ENCODE peak calls at places on chromosome 1, in five cellular contexts. One of them, this sample, is unnamed.

GRCh38 chr1:73943270-73943669 is 254.7 kb downstream of the LRRIQ3 start:
- DNase-seq in fibroblast of lung: no peak
- DNase-seq in stomach: no peak
- DNase-seq in psoas muscle: no peak
- DNase-seq in endodermal cell: peak; percentile 40
- DNase-seq in this sample: no peak

GRCh38 chr1:170445096-170445495 is 86.9 kb upstream of the GORAB start:
- DNase-seq in fibroblast of lung: peak; percentile 87
- DNase-seq in stomach: no peak
- DNase-seq in psoas muscle: no peak
- DNase-seq in endodermal cell: no peak
- DNase-seq in this sample: no peak

GRCh38 chr1:43404353-43404752 is 14.7 kb downstream of the SZT2 start:
- DNase-seq in fibroblast of lung: no peak
- DNase-seq in stomach: no peak
- DNase-seq in psoas muscle: no peak
- DNase-seq in endodermal cell: no peak
- DNase-seq in this sample: no peak

GRCh38 chr1:3614755-3615742 is 3.7 kb upstream of the MEGF6 start:
- DNase-seq in fibroblast of lung: no peak
- DNase-seq in stomach: peak; percentile 30
- DNase-seq in psoas muscle: no peak
- DNase-seq in endodermal cell: peak; percentile 86
- DNase-seq in this sample: no peak

GRCh38 chr1:54439550-54440223 is 33.5 kb upstream of the SSBP3 start:
- DNase-seq in fibroblast of lung: no peak
- DNase-seq in stomach: no peak
- DNase-seq in psoas muscle: no peak
- DNase-seq in endodermal cell: no peak
- DNase-seq in this sample: no peak

GRCh38 chr1:1038694-1039093 is 18.8 kb downstream of the AGRN start:
- DNase-seq in fibroblast of lung: no peak
- DNase-seq in stomach: no peak
- DNase-seq in psoas muscle: no peak
- DNase-seq in endodermal cell: no peak
- DNase-seq in this sample: no peak

GRCh38 chr1:45876000-45876399 is 72.6 kb downstream of the MAST2 start:
- DNase-seq in fibroblast of lung: no peak
- DNase-seq in stomach: no peak
- DNase-seq in psoas muscle: no peak
- DNase-seq in endodermal cell: no peak
- DNase-seq in this sample: no peak

GRCh38 chr1:116067564-116067887 is 43.7 kb upstream of the MAB21L3 start:
- DNase-seq in fibroblast of lung: peak; percentile 97
- DNase-seq in stomach: no peak
- DNase-seq in psoas muscle: peak; percentile 43
- DNase-seq in endodermal cell: no peak
- DNase-seq in this sample: no peak

GRCh38 chr1:77513839-77514763 is 168.4 kb downstream of the ZZZ3 start:
- DNase-seq in fibroblast of lung: peak; percentile 79
- DNase-seq in stomach: no peak
- DNase-seq in psoas muscle: no peak
- DNase-seq in endodermal cell: peak; percentile 63
- DNase-seq in this sample: no peak

GRCh38 chr1:77509898-77510297 is 172.6 kb downstream of the ZZZ3 start:
- DNase-seq in fibroblast of lung: no peak
- DNase-seq in stomach: no peak
- DNase-seq in psoas muscle: no peak
- DNase-seq in endodermal cell: no peak
- DNase-seq in this sample: no peak

GRCh38 chr1:77516106-77516505 is 166.4 kb downstream of the ZZZ3 start:
- DNase-seq in fibroblast of lung: no peak
- DNase-seq in stomach: no peak
- DNase-seq in psoas muscle: no peak
- DNase-seq in endodermal cell: no peak
- DNase-seq in this sample: no peak

GRCh38 chr1:77511440-77511840 is 171.0 kb downstream of the ZZZ3 start:
- DNase-seq in fibroblast of lung: peak; percentile 53
- DNase-seq in stomach: no peak
- DNase-seq in psoas muscle: no peak
- DNase-seq in endodermal cell: no peak
- DNase-seq in this sample: no peak

DNA sequence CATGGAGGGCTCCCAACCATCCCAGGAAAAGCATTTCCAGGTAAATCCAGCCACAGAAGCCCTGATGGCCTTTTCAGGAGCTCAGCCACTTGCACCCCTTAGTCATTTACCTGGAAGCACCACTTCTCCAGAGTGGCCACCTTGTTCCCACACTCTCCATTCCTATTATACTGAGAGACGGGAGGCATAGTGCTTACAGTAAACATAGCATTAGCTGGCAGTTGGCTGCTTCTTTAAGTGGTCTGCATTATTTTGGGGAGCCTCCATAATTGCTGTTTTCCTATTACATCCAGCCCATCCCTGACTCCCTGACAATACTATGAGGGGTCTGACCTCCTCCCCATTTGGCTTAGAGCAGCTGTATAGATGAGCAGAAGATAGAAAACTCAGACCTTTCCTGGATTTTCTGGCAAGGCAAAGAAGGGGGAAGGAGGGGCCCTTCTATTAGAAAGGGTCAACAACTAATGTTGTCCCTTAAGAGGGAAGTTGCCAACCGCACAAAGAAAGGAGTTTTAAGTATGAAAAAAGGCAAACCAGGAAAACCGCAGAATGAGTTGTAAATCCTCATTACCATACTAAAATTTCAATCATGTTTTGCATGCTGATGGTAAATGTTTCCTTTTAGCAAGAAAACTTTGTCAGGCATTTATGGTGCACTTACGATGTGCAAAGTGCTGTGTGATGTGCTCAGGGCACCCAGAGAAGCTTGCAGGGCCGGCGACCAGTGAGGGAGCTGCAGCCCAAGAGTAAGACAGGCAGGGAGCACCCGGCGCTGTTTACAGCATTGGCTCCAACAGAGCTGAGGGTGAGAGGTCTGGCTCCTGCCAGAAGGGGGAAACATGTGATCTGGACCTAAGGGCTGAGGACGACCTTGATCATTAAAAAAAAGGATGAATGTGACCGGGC is 167.3 kb downstream of the ZZZ3 start:
- DNase-seq in fibroblast of lung: peak; percentile 63
- DNase-seq in stomach: no peak
- DNase-seq in psoas muscle: no peak
- DNase-seq in endodermal cell: peak; percentile 90
- DNase-seq in this sample: peak; percentile 34
- TF ChIP-seq CTCF in fibroblast of lung: no peak
- TF ChIP-seq CTCF in stomach: no peak
- TF ChIP-seq CTCF in psoas muscle: no peak
- TF ChIP-seq CTCF in endodermal cell: peak; percentile 70
- TF ChIP-seq CTCF in this sample: no peak

DNA sequence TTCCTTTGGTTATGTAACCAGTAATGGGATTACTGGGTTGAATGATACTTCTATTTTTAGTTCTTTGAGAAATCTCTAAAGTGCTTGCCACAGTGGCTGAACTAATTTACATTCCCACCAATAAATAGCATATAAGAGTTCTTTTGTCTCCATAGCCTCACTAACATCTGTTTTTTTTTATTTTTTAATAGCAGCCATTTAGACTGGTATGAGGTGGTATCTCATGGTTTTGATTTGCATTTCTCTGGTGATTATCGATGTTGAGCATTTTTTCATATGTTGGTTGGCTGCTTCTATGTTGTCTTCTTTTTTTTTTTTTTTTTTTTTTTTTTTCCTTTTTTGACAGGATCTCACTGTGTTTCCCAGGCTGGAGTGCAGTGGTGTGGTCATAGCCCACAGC is 132.6 kb upstream of the L1TD1 start:
- DNase-seq in fibroblast of lung: no peak
- DNase-seq in stomach: no peak
- DNase-seq in psoas muscle: no peak
- DNase-seq in endodermal cell: no peak
- DNase-seq in this sample: no peak
- TF ChIP-seq CTCF in fibroblast of lung: no peak
- TF ChIP-seq CTCF in stomach: no peak
- TF ChIP-seq CTCF in psoas muscle: no peak
- TF ChIP-seq CTCF in endodermal cell: no peak
- TF ChIP-seq CTCF in this sample: no peak

DNA sequence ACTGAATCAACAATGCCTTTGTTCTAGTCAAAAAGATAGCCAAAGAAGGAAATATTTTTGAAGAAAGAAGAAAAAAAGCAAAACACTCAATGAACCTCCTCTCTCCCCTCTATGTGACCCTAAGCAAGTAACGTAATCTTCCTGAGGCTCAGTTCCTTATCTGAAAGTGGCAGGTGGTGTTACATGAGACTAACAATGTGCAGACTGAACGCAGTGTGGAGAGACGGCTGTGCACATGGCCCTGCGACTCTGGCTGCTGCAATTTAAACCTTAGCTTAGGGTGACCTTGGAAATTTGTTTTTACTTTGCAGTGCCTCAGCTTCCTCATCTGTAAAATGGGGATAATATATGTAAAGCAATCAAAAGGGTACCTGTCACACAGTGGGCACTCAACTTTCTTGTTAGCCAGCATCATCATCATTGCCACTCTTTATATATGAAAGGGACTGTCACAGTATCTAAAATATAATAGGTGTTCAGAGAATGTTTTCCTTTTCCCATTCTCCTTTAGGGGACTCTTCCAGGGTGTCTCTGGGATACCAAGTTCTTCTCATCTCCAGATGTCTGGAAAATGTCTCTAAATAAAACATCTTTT is 100.1 kb upstream of the JUN start:
- DNase-seq in fibroblast of lung: no peak
- DNase-seq in stomach: no peak
- DNase-seq in psoas muscle: no peak
- DNase-seq in endodermal cell: no peak
- DNase-seq in this sample: no peak
- TF ChIP-seq CTCF in fibroblast of lung: no peak
- TF ChIP-seq CTCF in stomach: no peak
- TF ChIP-seq CTCF in psoas muscle: no peak
- TF ChIP-seq CTCF in endodermal cell: no peak
- TF ChIP-seq CTCF in this sample: no peak

GRCh38 chr1:166978795-166979194 is 3.5 kb upstream of the ILDR2 start:
- DNase-seq in fibroblast of lung: no peak
- DNase-seq in stomach: no peak
- DNase-seq in psoas muscle: no peak
- DNase-seq in endodermal cell: no peak
- DNase-seq in this sample: no peak

GRCh38 chr1:166972827-166973226 is 2.5 kb downstream of the ILDR2 start:
- DNase-seq in fibroblast of lung: no peak
- DNase-seq in stomach: no peak
- DNase-seq in psoas muscle: no peak
- DNase-seq in endodermal cell: no peak
- DNase-seq in this sample: no peak

GRCh38 chr1:166977951-166978350 is 2.6 kb upstream of the ILDR2 start:
- DNase-seq in fibroblast of lung: no peak
- DNase-seq in stomach: no peak
- DNase-seq in psoas muscle: no peak
- DNase-seq in endodermal cell: no peak
- DNase-seq in this sample: no peak

GRCh38 chr1:166974647-166975345 is 544 bp downstream of the ILDR2 start:
- DNase-seq in fibroblast of lung: no peak
- DNase-seq in stomach: no peak
- DNase-seq in psoas muscle: no peak
- DNase-seq in endodermal cell: peak; percentile 61
- DNase-seq in this sample: no peak

GRCh38 chr1:166975361-166976129 is at the start of gene ILDR2:
- DNase-seq in fibroblast of lung: peak; percentile 25
- DNase-seq in stomach: peak; percentile 52
- DNase-seq in psoas muscle: peak; percentile 40
- DNase-seq in endodermal cell: peak; percentile 87
- DNase-seq in this sample: peak; percentile 45
- TF ChIP-seq CTCF in fibroblast of lung: no peak
- TF ChIP-seq CTCF in stomach: no peak
- TF ChIP-seq CTCF in psoas muscle: peak; percentile 11
- TF ChIP-seq CTCF in endodermal cell: peak; percentile 25
- TF ChIP-seq CTCF in this sample: no peak

GRCh38 chr1:201085902-201086735 is 26.1 kb downstream of the CACNA1S start:
- DNase-seq in fibroblast of lung: peak; percentile 44
- DNase-seq in stomach: peak; percentile 78
- DNase-seq in psoas muscle: peak; percentile 71
- DNase-seq in endodermal cell: peak; percentile 92
- DNase-seq in this sample: peak; percentile 78
- TF ChIP-seq CTCF in fibroblast of lung: peak; percentile 55
- TF ChIP-seq CTCF in stomach: no peak
- TF ChIP-seq CTCF in psoas muscle: peak; percentile 73
- TF ChIP-seq CTCF in endodermal cell: peak; percentile 86
- TF ChIP-seq CTCF in this sample: peak; percentile 60

GRCh38 chr1:186680031-186681012 is at the start of gene PTGS2:
- DNase-seq in fibroblast of lung: peak; percentile 90
- DNase-seq in stomach: peak; percentile 50
- DNase-seq in psoas muscle: peak; percentile 75
- DNase-seq in endodermal cell: peak; percentile 95
- DNase-seq in this sample: peak; percentile 57

GRCh38 chr1:186683637-186684410 is 3.6 kb upstream of the PTGS2 start:
- DNase-seq in fibroblast of lung: no peak
- DNase-seq in stomach: no peak
- DNase-seq in psoas muscle: no peak
- DNase-seq in endodermal cell: no peak
- DNase-seq in this sample: no peak

GRCh38 chr1:186681806-186682205 is 1.6 kb upstream of the PTGS2 start:
- DNase-seq in fibroblast of lung: peak; percentile 53
- DNase-seq in stomach: no peak
- DNase-seq in psoas muscle: no peak
- DNase-seq in endodermal cell: no peak
- DNase-seq in this sample: no peak

GRCh38 chr1:186681136-186681535 is 913 bp upstream of the PTGS2 start:
- DNase-seq in fibroblast of lung: peak; percentile 15
- DNase-seq in stomach: no peak
- DNase-seq in psoas muscle: no peak
- DNase-seq in endodermal cell: no peak
- DNase-seq in this sample: no peak

DNA sequence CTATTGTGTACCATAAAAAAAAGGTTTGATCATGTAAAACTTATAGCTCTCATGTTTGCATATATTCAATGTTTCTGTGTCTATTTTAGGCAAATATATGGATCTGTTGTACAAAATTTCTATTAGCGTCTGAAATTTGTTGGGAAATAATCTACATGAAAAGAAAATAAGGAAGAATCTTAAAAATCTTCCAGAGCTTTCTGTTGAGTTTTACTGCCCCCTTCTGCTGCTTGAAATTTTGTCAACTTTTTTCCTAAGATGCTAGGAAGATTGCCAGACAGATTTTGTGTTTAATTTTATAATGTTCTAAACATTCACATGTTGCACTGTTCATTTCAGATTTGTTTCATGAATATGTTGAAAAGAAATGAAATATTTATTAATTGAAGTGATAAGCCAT is 2.5 kb upstream of the PTGS2 start:
- DNase-seq in fibroblast of lung: peak; percentile 64
- DNase-seq in stomach: no peak
- DNase-seq in psoas muscle: no peak
- DNase-seq in endodermal cell: no peak
- DNase-seq in this sample: no peak
- TF ChIP-seq CTCF in fibroblast of lung: no peak
- TF ChIP-seq CTCF in stomach: no peak
- TF ChIP-seq CTCF in psoas muscle: no peak
- TF ChIP-seq CTCF in endodermal cell: peak; percentile 58
- TF ChIP-seq CTCF in this sample: peak; percentile 14

DNA sequence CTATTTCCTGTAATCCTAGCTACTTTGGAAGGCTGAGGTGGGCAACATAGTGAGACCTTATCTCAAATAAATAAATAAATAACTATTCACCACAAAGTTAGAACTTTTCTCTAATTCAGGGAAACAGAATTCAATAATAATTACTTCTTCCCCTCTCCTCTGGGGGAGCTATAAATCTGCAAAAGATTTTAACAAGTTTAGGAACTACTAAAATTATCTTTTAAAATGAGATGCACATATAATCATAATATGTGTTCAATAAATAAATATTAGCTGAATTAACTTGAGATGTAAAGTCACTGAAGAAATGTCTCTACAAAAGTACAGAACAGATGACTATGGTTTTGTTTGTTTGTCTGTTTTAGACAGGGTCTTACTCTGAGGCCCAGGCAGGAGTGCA is 14.1 kb downstream of the WDR47 start:
- DNase-seq in fibroblast of lung: no peak
- DNase-seq in stomach: no peak
- DNase-seq in psoas muscle: no peak
- DNase-seq in endodermal cell: no peak
- DNase-seq in this sample: no peak
- TF ChIP-seq CTCF in fibroblast of lung: no peak
- TF ChIP-seq CTCF in stomach: no peak
- TF ChIP-seq CTCF in psoas muscle: no peak
- TF ChIP-seq CTCF in endodermal cell: peak; percentile 55
- TF ChIP-seq CTCF in this sample: peak; percentile 17